ENCODE peak calls at places on chromosomes 4 and X, in nine cellular contexts. P is body of pancreas; H is activated T-helper 1 cell treated with Interleukin-2 at 50 U/mL for 16 hours; D is astrocyte of the spinal cord; A is amniotic stem cell; R is left kidney; V is stimulated activated naive CD4-positive, alpha-beta T cell; N is fibroblast of the conjunctiva; E is NCI-H510A treated with DMSO at 0.1 percent for 48 hours. C is an unnamed sample.

GRCh38 chr4:41644288-41644914 is 104.1 kb downstream of the PHOX2B start:
- DNase-seq in N (no peak), P (peak), R (peak), D (peak), A (no peak), E (peak), H (no peak), V (no peak), C (no peak)

GRCh38 chrX:1767026-1767425 is 152.2 kb downstream of the ASMT start:
- DNase-seq in V (no peak), P (no peak), H (no peak), E (no peak), N (no peak), D (no peak), A (no peak), R (peak), C (no peak)

GRCh38 chr4:81454498-81454897 is 17.2 kb downstream of the RASGEF1B start:
- DNase-seq in V (no peak), R (no peak), P (no peak), N (no peak), E (no peak), D (no peak), A (no peak), H (no peak), C (no peak)

GRCh38 chr4:140094701-140095420 is 59.1 kb downstream of the MAML3 start:
- DNase-seq in D (peak), E (no peak), V (peak), A (no peak), H (no peak), R (peak), N (no peak), P (peak), C (no peak)

GRCh38 chr4:75080888-75081287 is 148.0 kb downstream of the PARM1 start:
- DNase-seq in N (no peak), V (no peak), E (no peak), H (no peak), R (no peak), P (no peak), D (no peak), A (no peak), C (no peak)

GRCh38 chr4:87633239-87633638 is 16.8 kb upstream of the DMP1 start:
- DNase-seq in E (peak), N (peak), D (peak), R (peak), V (no peak), H (no peak), P (no peak), A (no peak), C (no peak)

GRCh38 chrX:28158019-28158777 is 176.9 kb upstream of the DCAF8L1 start:
- DNase-seq in E (no peak), N (no peak), A (no peak), D (no peak), R (no peak), P (no peak), H (no peak), V (no peak), C (no peak)

GRCh38 chr4:14532436-14532835 is 469.8 kb upstream of the CPEB2 start:
- DNase-seq in N (no peak), V (no peak), H (no peak), A (no peak), D (no peak), P (no peak), E (peak), R (no peak), C (no peak)

GRCh38 chrX:16188687-16189086 is 21.4 kb downstream of the MAGEB17 start:
- DNase-seq in N (no peak), D (no peak), P (no peak), E (no peak), H (no peak), R (no peak), V (no peak), A (no peak), C (no peak)

GRCh38 chr4:1846580-1846979 is 9.4 kb downstream of the LETM1 start:
- DNase-seq in D (no peak), E (no peak), A (no peak), V (no peak), H (no peak), R (no peak), N (no peak), P (no peak), C (no peak)

GRCh38 chr4:156710571-156711195 is 260.9 kb downstream of the PDGFC start:
- DNase-seq in D (peak), N (peak), E (no peak), A (no peak), V (no peak), H (no peak), P (no peak), R (no peak), C (no peak)

GRCh38 chrX:21741869-21742701 is 15.8 kb downstream of the SMPX start:
- DNase-seq in V (no peak), D (no peak), N (no peak), E (no peak), R (no peak), H (no peak), A (no peak), P (no peak), C (no peak)

GRCh38 chr4:41215155-41215554 is 813 bp upstream of the APBB2 start:
- DNase-seq in A (no peak), H (no peak), E (no peak), D (no peak), N (no peak), R (no peak), V (no peak), P (no peak), C (no peak)

GRCh38 chr4:158371158-158371557 is 150.5 kb upstream of the RXFP1 start:
- DNase-seq in P (no peak), E (no peak), H (no peak), N (peak), R (no peak), V (no peak), D (peak), A (no peak), C (no peak)

GRCh38 chr4:19729873-19730735 is 521.6 kb upstream of the SLIT2 start:
- DNase-seq in D (peak), V (no peak), P (no peak), E (no peak), H (no peak), N (no peak), R (peak), A (no peak), C (no peak)

GRCh38 chr4:123166023-123166422 is 230.6 kb upstream of the SPRY1 start:
- DNase-seq in D (no peak), N (no peak), R (no peak), P (no peak), V (no peak), A (no peak), H (no peak), E (no peak), C (no peak)

GRCh38 chrX:82556588-82556987 is 951.5 kb upstream of the POU3F4 start:
- DNase-seq in A (no peak), E (no peak), V (no peak), N (no peak), P (no peak), D (no peak), H (no peak), R (no peak), C (no peak)

GRCh38 chr4:26256016-26256415 is 64.8 kb upstream of the RBPJ start:
- DNase-seq in N (peak), V (no peak), R (peak), D (peak), E (no peak), A (no peak), P (no peak), H (no peak), C (no peak)

GRCh38 chrX:149527705-149528104 is 13.1 kb upstream of the EOLA1 start:
- DNase-seq in H (no peak), P (peak), V (no peak), E (peak), N (no peak), A (no peak), D (peak), R (peak), C (no peak)

GRCh38 chr4:16952462-16952871 is 54.0 kb upstream of the LDB2 start:
- DNase-seq in R (peak), V (no peak), E (no peak), P (no peak), N (no peak), A (no peak), H (no peak), D (peak), C (no peak)

GRCh38 chrX:22059800-22060199 is 27.7 kb downstream of the PHEX start:
- DNase-seq in V (no peak), N (no peak), E (no peak), D (no peak), A (no peak), H (no peak), R (no peak), P (no peak), C (no peak)

GRCh38 chr4:113758361-113758760 is 3.2 kb downstream of the CAMK2D start:
- DNase-seq in A (no peak), N (no peak), D (peak), R (no peak), H (no peak), E (no peak), V (no peak), P (no peak), C (no peak)

GRCh38 chrX:19846995-19847790 is 40.2 kb downstream of the SH3KBP1 start:
- DNase-seq in V (no peak), R (peak), H (no peak), P (no peak), A (peak), E (no peak), D (peak), N (peak), C (no peak)

GRCh38 chr4:52936729-52937128 is 74.6 kb downstream of the RASL11B start:
- DNase-seq in E (peak), V (no peak), R (no peak), H (no peak), D (no peak), N (no peak), A (no peak), P (no peak), C (no peak)

GRCh38 chr4:87843936-87844335 is 11.2 kb downstream of the MEPE start:
- DNase-seq in H (no peak), A (peak), N (peak), V (no peak), R (no peak), P (peak), D (peak), E (peak), C (no peak)